ENCODE peak calls at places on chromosomes 6 and 20, in six cellular contexts. D is type B pancreatic cell, R is HFF-Myc, A is B cell, L is natural killer cell, C is DND-41. G is an unnamed sample.

GRCh38 chr6:31664790-31665500 is at the start of gene GPANK1:
- DNase-seq in C (peak), R (peak), L (peak), A (peak), D (no peak), G (peak)

GRCh38 chr6:51337277-51337676 is 518.6 kb downstream of the TFAP2B start:
- DNase-seq in D (no peak), A (no peak), L (no peak), R (no peak), C (no peak), G (no peak)

GRCh38 chr6:147203311-147204059 is 732 bp upstream of the STXBP5 start:
- DNase-seq in C (peak), D (peak), L (peak), R (no peak), A (peak), G (peak)

GRCh38 chr6:159217595-159218275 is 48.5 kb downstream of the FNDC1 start:
- DNase-seq in R (peak), D (no peak), A (peak), C (no peak), L (no peak), G (peak)

GRCh38 chr6:1139155-1139890 is 172.6 kb upstream of the FOXQ1 start:
- DNase-seq in L (no peak), C (no peak), A (no peak), R (no peak), D (no peak), G (no peak)

GRCh38 chr6:134517863-134518262 is 200.0 kb upstream of the SGK1 start:
- DNase-seq in R (no peak), D (no peak), L (no peak), A (no peak), C (no peak), G (no peak)

GRCh38 chr20:60177080-60177479 is 218.9 kb downstream of the CDH26 start:
- DNase-seq in R (no peak), A (no peak), D (no peak), L (no peak), C (no peak), G (no peak)

GRCh38 chr20:55701467-55701866 is 303.9 kb downstream of the CBLN4 start:
- DNase-seq in C (no peak), A (no peak), L (no peak), D (no peak), R (no peak), G (no peak)

GRCh38 chr6:14550410-14550809 is 432.8 kb downstream of the CD83 start:
- DNase-seq in D (no peak), L (no peak), A (no peak), R (no peak), C (no peak), G (no peak)

GRCh38 chr6:18119236-18119635 is 3.2 kb downstream of the NHLRC1 start:
- DNase-seq in C (no peak), L (no peak), R (no peak), D (no peak), A (no peak), G (no peak)

GRCh38 chr20:20253039-20253743 is 114.7 kb upstream of the INSM1 start:
- DNase-seq in A (no peak), R (no peak), L (no peak), C (no peak), D (no peak), G (no peak)

GRCh38 chr6:106339334-106340029 is 13.9 kb upstream of the ATG5 start:
- DNase-seq in C (peak), R (peak), L (no peak), D (no peak), A (peak), G (peak)

DNA sequence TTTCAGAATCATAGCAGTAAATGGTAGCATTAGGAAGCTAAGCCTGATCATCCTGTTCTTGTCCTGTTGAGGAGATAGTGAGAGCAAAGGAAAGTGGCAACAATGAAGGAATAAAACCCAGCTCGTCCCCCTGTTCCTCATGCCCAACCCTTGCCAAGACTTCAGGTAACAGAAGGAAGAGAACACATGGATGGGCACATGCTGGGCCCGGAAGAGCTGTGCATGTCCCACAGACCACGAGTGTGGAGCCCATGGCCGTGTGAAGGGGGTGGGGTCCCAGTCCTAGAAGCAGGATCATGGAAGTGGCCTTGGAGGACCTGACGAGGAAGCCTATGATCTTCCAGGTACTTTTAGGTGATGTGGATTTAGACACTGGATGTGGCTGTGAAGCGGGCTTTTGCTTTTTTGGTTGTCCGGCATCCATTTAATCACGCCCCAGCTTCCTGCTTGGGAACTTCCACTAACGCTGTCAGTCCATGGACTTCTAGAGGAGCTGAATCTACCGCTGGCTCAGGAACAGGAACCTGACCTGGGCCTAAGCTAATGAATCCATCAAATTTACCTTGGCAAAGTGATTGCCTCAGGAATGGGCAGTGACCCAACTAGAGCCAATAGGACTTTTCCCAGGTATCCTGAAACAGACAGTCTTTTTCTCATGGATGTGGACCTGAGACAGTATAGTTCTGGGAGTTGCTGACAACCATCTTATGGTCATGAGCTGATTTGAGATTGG is 79.3 kb upstream of the ARMC2 start:
- DNase-seq in A (no peak), R (no peak), L (no peak), D (no peak), C (no peak), G (no peak)
- TF ChIP-seq CTCF in A (no peak), R (no peak), L (no peak), D (no peak), C (no peak), G (no peak)

GRCh38 chr6:43953256-43953655 is 174.0 kb downstream of the MRPL14 start:
- DNase-seq in A (no peak), R (no peak), L (no peak), D (peak), C (peak), G (no peak)

GRCh38 chr6:43952746-43953145 is 174.5 kb downstream of the MRPL14 start:
- DNase-seq in C (peak), R (no peak), A (no peak), D (no peak), L (no peak), G (no peak)

GRCh38 chr6:43951063-43951755 is 176.0 kb downstream of the MRPL14 start:
- DNase-seq in L (no peak), R (no peak), A (no peak), D (peak), C (peak), G (peak)

GRCh38 chr6:43950731-43951062 is 176.6 kb downstream of the MRPL14 start:
- DNase-seq in D (no peak), A (no peak), R (no peak), C (peak), L (no peak), G (no peak)

DNA sequence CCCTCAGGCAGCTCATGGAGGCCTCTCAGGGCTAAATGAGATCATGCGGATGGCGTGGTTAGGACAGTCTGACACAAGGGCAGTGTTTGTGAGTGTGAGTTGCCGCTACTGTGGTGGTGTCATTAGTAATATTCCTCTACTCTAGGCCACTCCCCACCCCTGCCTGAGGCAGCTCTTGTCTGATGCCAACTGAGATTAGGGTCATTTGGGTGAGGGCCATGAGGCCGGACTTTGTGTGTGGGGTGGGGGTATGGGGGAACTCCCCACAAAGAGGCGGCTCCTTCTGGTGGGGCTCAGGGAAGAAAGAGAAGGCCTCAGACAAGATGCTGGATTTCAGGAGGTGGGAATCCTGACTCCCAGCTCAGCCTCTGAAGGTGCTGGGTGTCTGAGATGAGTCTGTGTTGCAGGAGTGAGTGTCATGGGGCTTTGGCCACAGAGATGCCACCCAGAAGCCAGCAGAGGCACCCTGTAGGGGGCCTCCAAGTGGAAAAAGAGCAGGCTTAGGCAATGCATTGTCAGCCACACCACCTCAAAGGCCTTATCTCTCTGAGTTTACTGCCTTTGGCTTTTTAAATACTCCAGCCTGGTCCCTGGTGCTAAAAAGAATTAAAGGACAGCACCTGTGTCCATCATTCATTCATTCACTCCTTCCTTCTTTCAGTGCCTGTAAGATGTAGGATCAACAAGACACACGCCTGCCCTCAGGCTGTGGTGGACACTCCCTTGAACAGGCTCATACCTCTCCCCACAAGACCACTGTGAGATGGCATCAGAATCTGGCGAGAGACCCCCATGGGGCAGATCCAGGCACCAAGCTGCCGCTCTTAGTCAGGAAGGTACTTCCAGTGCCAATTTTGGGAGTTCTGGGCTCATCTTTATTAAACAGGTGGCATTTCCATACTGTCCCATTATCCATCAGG is 175.2 kb downstream of the MRPL14 start:
- DNase-seq in D (peak), R (no peak), C (peak), A (no peak), L (no peak), G (no peak)
- TF ChIP-seq CTCF in D (no peak), R (no peak), C (no peak), A (no peak), L (no peak), G (no peak)

DNA sequence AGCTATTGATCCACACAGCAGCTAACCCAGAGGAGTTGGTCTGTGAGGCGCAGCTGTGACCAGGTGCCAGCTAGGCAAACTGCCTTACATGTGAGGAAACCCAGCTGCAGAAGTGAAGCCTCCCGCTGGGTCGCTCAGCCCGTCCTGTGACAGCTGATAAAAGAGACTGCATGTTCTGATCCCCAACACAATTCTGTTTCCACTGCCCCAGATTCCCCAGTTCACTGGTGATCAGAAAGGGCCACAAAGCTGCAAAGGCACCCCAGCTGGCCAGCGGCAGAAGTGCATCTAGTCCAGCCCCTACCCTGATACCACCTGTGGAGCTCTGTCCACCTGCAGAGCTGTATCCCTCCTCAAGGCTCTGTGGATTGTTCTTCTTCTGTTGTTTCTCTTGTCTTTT is 64.5 kb downstream of the CTNNBL1 start:
- DNase-seq in L (no peak), R (no peak), D (no peak), C (peak), A (no peak), G (no peak)
- TF ChIP-seq CTCF in L (no peak), R (peak), D (peak), C (no peak), A (no peak), G (peak)

GRCh38 chr6:140980265-140980887 is 1152.3 kb upstream of the GJE1 start:
- DNase-seq in L (no peak), D (no peak), A (no peak), R (no peak), C (no peak), G (no peak)
- TF ChIP-seq CTCF in L (no peak), D (no peak), A (no peak), R (no peak), C (no peak), G (no peak)

DNA sequence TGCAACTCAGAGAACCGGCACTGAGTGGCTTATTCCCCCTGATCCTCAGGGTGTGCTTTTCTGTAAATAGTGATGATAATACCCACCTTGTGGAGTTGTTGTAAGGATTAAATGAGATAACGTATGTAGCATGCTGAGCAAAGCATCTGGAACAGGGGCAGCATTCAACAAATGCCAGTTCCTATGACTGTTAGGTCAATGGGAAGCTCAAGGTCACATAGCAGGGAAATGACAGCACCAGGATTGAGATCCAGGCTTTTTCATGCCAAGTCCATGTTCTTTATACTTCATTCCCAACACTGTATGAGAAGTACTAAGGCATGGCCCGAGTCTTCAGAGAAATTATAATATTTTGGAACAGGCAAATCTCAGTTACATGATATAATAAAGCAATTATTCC is 5.1 kb downstream of the RCAN2 start:
- DNase-seq in L (no peak), R (no peak), A (no peak), C (no peak), D (no peak), G (no peak)
- TF ChIP-seq CTCF in L (no peak), R (no peak), A (no peak), C (no peak), D (no peak), G (no peak)

GRCh38 chr6:158050107-158050735 is 68.6 kb downstream of the SYNJ2 start:
- DNase-seq in L (no peak), R (no peak), D (no peak), A (no peak), C (no peak), G (no peak)
- TF ChIP-seq CTCF in L (no peak), R (no peak), D (no peak), A (no peak), C (no peak), G (no peak)

GRCh38 chr6:144266091-144266649 is 19.0 kb upstream of the UTRN start:
- DNase-seq in R (peak), D (no peak), A (no peak), L (no peak), C (no peak), G (no peak)
- TF ChIP-seq CTCF in R (no peak), D (no peak), A (no peak), L (no peak), C (no peak), G (no peak)